ENCODE peak calls at places on chromosomes 16 and 17, in five cellular contexts. L is HCT116; T is CD8-positive, alpha-beta memory T cell; H is PC-9; F is colonic mucosa. J is an unnamed sample. For H3K4me1, the result is how much of the 10 kb centered on the place peaks cover.

GRCh38 chr16:71387045-71387871 is 28.7 kb downstream of the CALB2 start:
- DNase-seq in L (no peak), H (no peak), T (no peak), F (no peak), J (no peak)

GRCh38 chr17:40442392-40443195 is 656 bp upstream of the IGFBP4 start:
- DNase-seq in H (no peak), F (peak), T (no peak), L (no peak), J (no peak)

GRCh38 chr17:6639651-6640535 is 618 bp downstream of the KIAA0753 start:
- DNase-seq in F (peak), H (peak), L (no peak), T (no peak), J (peak)

GRCh38 chr16:21568502-21569189 is 30.7 kb upstream of the METTL9 start:
- DNase-seq in T (no peak), L (no peak), H (peak), F (no peak), J (no peak)

GRCh38 chr16:87064731-87065720 is 252.2 kb downstream of the C16orf95 start:
- DNase-seq in F (no peak), H (no peak), T (no peak), L (no peak), J (no peak)

GRCh38 chr16:85234310-85235235 is 122.3 kb upstream of the CIBAR2 start:
- DNase-seq in L (no peak), H (peak), T (no peak), F (peak), J (peak)

GRCh38 chr17:83160443-83161297 is 81.3 kb downstream of the METRNL start:
- DNase-seq in H (no peak), L (no peak), T (no peak), F (no peak), J (no peak)

GRCh38 chr17:48261297-48261880 is 153.8 kb downstream of the SNX11 start:
- DNase-seq in T (no peak), F (peak), L (peak), H (no peak), J (peak)

GRCh38 chr16:49932449-49932848 is 76.5 kb upstream of the ZNF423 start:
- DNase-seq in L (no peak), H (no peak), T (no peak), F (no peak), J (no peak)

GRCh38 chr17:79950711-79951110 is 85.0 kb downstream of the TBC1D16 start:
- DNase-seq in L (no peak), T (no peak), H (no peak), F (no peak), J (peak)

GRCh38 chr16:7513429-7513828 is 180.8 kb downstream of the RBFOX1 start:
- DNase-seq in F (no peak), T (no peak), L (no peak), H (peak), J (no peak)

GRCh38 chr17:48439473-48439872 is 9.5 kb upstream of the SKAP1 start:
- DNase-seq in T (no peak), L (no peak), H (no peak), F (no peak), J (no peak)

GRCh38 chr16:78761427-78761826 is 662.0 kb downstream of the WWOX start:
- DNase-seq in H (no peak), T (no peak), L (no peak), F (no peak), J (no peak)

GRCh38 chr17:45410144-45411091 is 22.3 kb downstream of the ARHGAP27 start:
- DNase-seq in T (peak), L (no peak), F (peak), H (no peak), J (no peak)

GRCh38 chr17:16989953-16990860 is 18.3 kb upstream of the TNFRSF13B start:
- DNase-seq in T (no peak), H (no peak), L (no peak), F (no peak), J (no peak)

GRCh38 chr16:72978212-72978611 is 69.7 kb downstream of the ZFHX3 start:
- DNase-seq in H (no peak), F (no peak), T (no peak), L (no peak), J (no peak)

GRCh38 chr17:40319651-40320550 is 10.9 kb downstream of the RARA start:
- DNase-seq in T (peak), L (no peak), F (peak), H (no peak), J (no peak)

GRCh38 chr17:51353296-51353695 is 93.0 kb downstream of the UTP18 start:
- DNase-seq in H (no peak), F (no peak), T (no peak), L (no peak), J (no peak)

GRCh38 chr16:67448580-67448979 is 17.7 kb downstream of the HSD11B2 start:
- DNase-seq in L (no peak), F (peak), T (no peak), H (no peak), J (no peak)

GRCh38 chr17:50946891-50947843 is 81.0 kb upstream of the TOB1 start:
- DNase-seq in H (no peak), T (no peak), L (no peak), F (no peak), J (peak)

GRCh38 chr16:24906199-24906808 is 60.5 kb downstream of the SLC5A11 start:
- DNase-seq in L (peak), H (peak), T (no peak), F (no peak), J (no peak)

GRCh38 chr17:2190014-2190413 is 113.6 kb downstream of the SMG6 start:
- DNase-seq in H (no peak), L (no peak), T (no peak), F (no peak), J (no peak)

GRCh38 chr17:48139948-48140347 is 32.4 kb downstream of the SNX11 start:
- DNase-seq in F (no peak), H (no peak), L (no peak), T (no peak), J (peak)

GRCh38 chr16:18965555-18965954 is 18.2 kb upstream of the TMC7 start:
- DNase-seq in H (no peak), F (no peak), T (no peak), L (no peak), J (no peak)

GRCh38 chr16:55515110-55515509 is 6.2 kb downstream of the LPCAT2 start:
- DNase-seq in T (no peak), F (no peak), H (no peak), L (no peak), J (no peak)

GRCh38 chr17:48611681-48612455 is 1.1 kb upstream of the HOXB7 start:
- DNase-seq in H (peak), L (no peak), T (no peak), F (no peak), J (peak)

GRCh38 chr16:82331974-82332750 is 162.1 kb upstream of the MPHOSPH6 start:
- DNase-seq in F (no peak), H (no peak), T (no peak), L (no peak), J (no peak)

GRCh38 chr17:29677139-29677834 is 54.6 kb upstream of the CORO6 start:
- DNase-seq in T (no peak), L (no peak), H (no peak), F (no peak), J (no peak)

GRCh38 chr17:56867948-56868376 is 34.0 kb downstream of the DGKE start:
- DNase-seq in F (no peak), T (no peak), L (no peak), H (no peak), J (no peak)

GRCh38 chr16:58501242-58502131 is 1.5 kb downstream of the NDRG4 start:
- DNase-seq in L (no peak), T (peak), H (no peak), F (no peak), J (peak)

GRCh38 chr16:57341441-57342303 is 16.9 kb upstream of the CCL22 start:
- DNase-seq in L (no peak), H (peak), T (no peak), F (peak), J (no peak)

GRCh38 chr17:53626286-53626685 is 196.4 kb upstream of the KIF2B start:
- DNase-seq in F (no peak), L (no peak), H (no peak), T (no peak), J (no peak)

GRCh38 chr17:33288954-33289353 is 4.1 kb downstream of the ASIC2 start:
- DNase-seq in H (no peak), F (no peak), T (no peak), L (no peak), J (peak)

GRCh38 chr17:64978138-64978537 is 58.9 kb upstream of the LRRC37A3 start:
- DNase-seq in F (no peak), T (no peak), L (no peak), H (no peak), J (no peak)

GRCh38 chr17:31294231-31294630 is 2.8 kb downstream of the OMG start:
- DNase-seq in T (no peak), F (no peak), L (no peak), H (no peak), J (no peak)

GRCh38 chr17:29216181-29216580 is 30.5 kb upstream of the CRYBA1 start:
- DNase-seq in T (no peak), F (no peak), H (no peak), L (no peak), J (no peak)

GRCh38 chr16:56724191-56724590 is 5.7 kb upstream of the NUP93 start:
- DNase-seq in L (no peak), T (no peak), F (no peak), H (no peak), J (no peak)

GRCh38 chr17:60103957-60104356 is 25.2 kb upstream of the HEATR6 start:
- DNase-seq in F (no peak), H (no peak), T (no peak), L (no peak), J (no peak)

DNA sequence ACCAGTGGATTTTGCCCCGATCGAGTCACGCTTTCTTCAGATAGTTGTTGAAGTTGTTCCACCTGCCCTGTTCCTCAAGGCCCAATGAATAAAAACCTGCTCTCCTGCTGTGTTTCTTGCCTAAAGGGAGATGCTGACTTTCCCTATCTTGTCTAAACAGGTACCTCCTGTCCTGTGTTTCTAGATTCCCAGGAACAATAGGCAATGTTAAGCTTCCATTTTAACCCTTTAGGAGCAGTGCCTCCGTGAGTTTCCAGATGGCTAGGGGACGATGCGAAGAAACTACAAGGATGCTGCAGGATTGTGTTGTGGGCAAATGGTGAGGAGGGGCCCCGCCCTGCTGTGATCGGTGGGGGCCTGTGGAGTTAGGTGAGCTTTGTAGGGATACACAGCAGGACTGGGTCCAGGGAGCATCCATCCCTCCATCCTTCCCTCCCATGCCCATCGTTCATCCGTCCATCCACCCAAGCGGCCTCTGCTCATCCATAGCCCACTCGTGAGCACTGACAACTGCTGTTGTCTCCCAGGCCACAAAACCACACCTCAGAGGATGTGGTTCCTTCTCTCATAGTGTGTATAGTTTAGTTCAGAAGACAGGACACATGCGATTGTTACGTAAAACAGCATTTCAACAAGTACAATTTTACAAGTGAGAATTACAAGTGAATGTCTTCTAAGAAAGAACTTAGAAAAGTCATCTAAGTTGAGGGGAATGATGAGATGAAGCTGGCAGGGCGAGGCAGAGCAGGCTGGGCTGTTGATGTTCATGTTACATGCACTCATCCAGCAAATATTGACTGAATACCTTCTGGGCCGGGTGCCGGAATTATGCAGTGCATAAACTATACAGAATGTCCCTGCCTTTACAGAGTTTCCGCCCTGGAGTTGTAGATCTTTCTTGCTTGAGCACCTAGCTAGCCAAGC is 5.2 kb downstream of the ARSG start:
- DNase-seq in T (peak), H (no peak), F (peak), L (no peak), J (no peak)
- H3K4me1 ChIP-seq in T (half or more), H (under half), F (under half), L (under half), J (under half)

GRCh38 chr17:81000631-81001357 is 9.2 kb downstream of the CHMP6 start:
- DNase-seq in T (no peak), L (no peak), H (no peak), F (peak), J (no peak)
- H3K4me3 ChIP-seq in T (no peak), L (no peak), H (no peak), F (no peak), J (no peak)

GRCh38 chr17:70076189-70076588 is 1.2 kb downstream of the KCNJ16 start:
- DNase-seq in T (no peak), F (no peak), H (no peak), L (no peak), J (no peak)
- H3K4me1 ChIP-seq in T (under half), F (under half), H (under half), L (under half), J (under half)

GRCh38 chr16:29986931-29987330 is 8.5 kb downstream of the HIRIP3 start:
- DNase-seq in T (no peak), H (no peak), L (no peak), F (no peak), J (no peak)
- H3K4me3 ChIP-seq in T (no peak), H (no peak), L (no peak), F (no peak), J (no peak)

GRCh38 chr17:8123695-8124349 is at the start of gene HES7:
- DNase-seq in T (no peak), H (peak), F (no peak), L (no peak), J (no peak)

GRCh38 chr17:8124350-8125195 is 667 bp upstream of the HES7 start:
- DNase-seq in T (peak), H (peak), L (no peak), F (no peak), J (no peak)

GRCh38 chr17:8121531-8122390 is 2.1 kb downstream of the HES7 start:
- DNase-seq in T (peak), L (peak), H (peak), F (peak), J (peak)

GRCh38 chr17:8122391-8122922 is 1.4 kb downstream of the HES7 start:
- DNase-seq in H (no peak), T (peak), F (peak), L (no peak), J (no peak)

GRCh38 chr17:8122923-8123694 is 797 bp downstream of the HES7 start:
- DNase-seq in T (peak), L (no peak), H (peak), F (peak), J (no peak)
- H3K4me1 ChIP-seq in T (half or more), L (half or more), H (under half), F (under half), J (under half)

DNA sequence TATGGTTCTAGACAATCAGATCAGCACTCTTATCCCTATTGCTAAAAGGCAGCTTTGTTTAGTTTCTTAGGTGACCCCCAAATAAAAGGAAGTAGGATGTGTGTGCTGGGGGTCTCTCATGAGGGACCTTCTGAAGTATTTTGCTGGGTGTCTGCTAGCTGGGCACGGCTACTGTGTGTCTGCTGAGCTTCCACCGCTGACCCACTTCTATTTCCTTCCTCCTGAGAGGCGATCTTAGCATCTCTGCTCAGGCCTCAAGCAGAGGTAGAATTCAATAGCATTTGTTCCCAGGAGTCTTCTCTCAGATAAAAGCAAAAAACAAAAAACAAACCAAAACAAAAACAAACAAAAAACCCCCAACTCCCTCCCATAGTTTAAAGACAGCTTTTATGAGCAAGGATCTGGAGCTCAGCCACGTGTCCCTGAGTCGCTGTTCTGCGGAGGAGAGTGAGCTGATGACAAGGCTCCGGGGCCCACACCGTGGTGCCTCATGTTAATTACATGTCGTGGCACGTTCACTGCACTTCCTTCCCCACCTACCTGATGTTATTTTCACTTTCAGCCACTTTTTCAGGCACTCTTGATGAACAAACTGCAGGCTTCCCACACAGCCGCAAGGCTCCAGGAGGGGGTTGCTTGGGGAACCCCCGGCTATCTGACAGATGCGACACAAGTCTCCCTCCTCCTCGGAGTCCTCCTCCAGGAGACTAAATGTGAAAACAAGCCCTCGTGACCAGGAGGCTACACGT is 83.5 kb downstream of the MARCHF10 start:
- DNase-seq in T (peak), F (no peak), L (no peak), H (no peak), J (no peak)
- H3K4me3 ChIP-seq in T (peak), F (no peak), L (no peak), H (no peak), J (no peak)

J was measured in Caco-2.